ENCODE peak calls at places on chromosomes 1 and 21, in seven cellular contexts. V is GM19239, L is heart right ventricle, N is HS-5, H is substantia nigra, Y is cerebellar cortex, F is GM10248. O is an unnamed sample.

GRCh38 chr1:203551550-203551949 is 57.6 kb downstream of the OPTC start:
- DNase-seq in V (no peak), L (no peak), N (no peak), H (no peak), Y (no peak), F (no peak), O (no peak)

GRCh38 chr1:116504308-116505156 is 66.3 kb downstream of the CD58 start:
- DNase-seq in V (peak), L (peak), N (no peak), H (peak), Y (no peak), F (peak), O (no peak)

GRCh38 chr1:201137579-201138310 is 10.8 kb upstream of the ASCL5 start:
- DNase-seq in V (no peak), L (peak), N (no peak), H (no peak), Y (no peak), F (no peak), O (no peak)

GRCh38 chr1:15384301-15384901 is 25.3 kb upstream of the EFHD2 start:
- DNase-seq in V (peak), L (no peak), N (no peak), H (peak), Y (peak), F (peak), O (peak)

GRCh38 chr1:228206582-228207351 is 1.1 kb upstream of the OBSCN start:
- DNase-seq in V (no peak), L (no peak), N (no peak), H (no peak), Y (no peak), F (no peak), O (no peak)

GRCh38 chr1:22452401-22452963 is 831 bp downstream of the ZBTB40 start:
- DNase-seq in V (no peak), L (no peak), N (peak), H (no peak), Y (peak), F (no peak), O (peak)

GRCh38 chr1:206105612-206106011 is 11.6 kb downstream of the AVPR1B start:
- DNase-seq in V (no peak), L (no peak), N (no peak), H (no peak), Y (no peak), F (no peak), O (no peak)

GRCh38 chr1:57867001-57867400 is 443.1 kb upstream of the DAB1 start:
- DNase-seq in V (no peak), L (no peak), N (no peak), H (no peak), Y (no peak), F (no peak), O (no peak)

GRCh38 chr1:13801711-13802486 is 101.9 kb downstream of the PRDM2 start:
- DNase-seq in V (no peak), L (no peak), N (no peak), H (no peak), Y (no peak), F (no peak), O (no peak)

GRCh38 chr1:204359474-204360255 is at the start of gene PLEKHA6:
- DNase-seq in V (no peak), L (peak), N (no peak), H (peak), Y (peak), F (no peak), O (peak)

GRCh38 chr1:202810615-202811295 is at the start of gene PCAT6:
- DNase-seq in V (peak), L (peak), N (peak), H (peak), Y (peak), F (peak), O (peak)

GRCh38 chr1:167263784-167264464 is 43.2 kb downstream of the POU2F1 start:
- DNase-seq in V (no peak), L (no peak), N (no peak), H (no peak), Y (no peak), F (no peak), O (no peak)

GRCh38 chr1:233326995-233327937 is at the start of gene MAP3K21:
- DNase-seq in V (peak), L (peak), N (peak), H (peak), Y (peak), F (peak), O (peak)

GRCh38 chr21:41142051-41142795 is 25.7 kb upstream of the BACE2 start:
- DNase-seq in V (no peak), L (no peak), N (peak), H (peak), Y (peak), F (no peak), O (peak)

GRCh38 chr21:31665397-31665796 is 5.9 kb downstream of the SOD1 start:
- DNase-seq in V (no peak), L (no peak), N (no peak), H (no peak), Y (no peak), F (no peak), O (no peak)

GRCh38 chr1:16011936-16012589 is 5.8 kb downstream of the HSPB7 start:
- DNase-seq in V (no peak), L (no peak), N (no peak), H (no peak), Y (no peak), F (no peak), O (no peak)

GRCh38 chr21:34363733-34364132 is at the start of gene KCNE2:
- DNase-seq in V (no peak), L (no peak), N (no peak), H (no peak), Y (no peak), F (no peak), O (no peak)

GRCh38 chr1:25559996-25560395 is 16.6 kb downstream of the LDLRAP1 start:
- DNase-seq in V (no peak), L (no peak), N (no peak), H (no peak), Y (no peak), F (no peak), O (no peak)

GRCh38 chr1:204464174-204464573 is 30.4 kb downstream of the PIK3C2B start:
- DNase-seq in V (no peak), L (no peak), N (no peak), H (no peak), Y (no peak), F (no peak), O (no peak)

GRCh38 chr1:30011970-30012369 is 711.4 kb downstream of the MATN1 start:
- DNase-seq in V (no peak), L (no peak), N (no peak), H (no peak), Y (no peak), F (no peak), O (no peak)

GRCh38 chr1:227355542-227356270 is 37.4 kb upstream of the CDC42BPA start:
- DNase-seq in V (no peak), L (no peak), N (no peak), H (no peak), Y (no peak), F (no peak), O (no peak)